ENCODE peak calls at places on chromosomes 12 and 14, in five cellular contexts. D is stomach, G is astrocyte, A is heart right ventricle, T is upper lobe of right lung. W is an unnamed sample.
A peak's percentile ranks its signal among the peaks of the same experiment; 100 is the strongest.

GRCh38 chr12:48221645-48222044 is 18.6 kb upstream of the OR10AD1 start:
- DNase-seq in D (no peak), G (no peak), A (no peak), T (no peak), W (no peak)

GRCh38 chr12:69872804-69873203 is 47.8 kb downstream of the MYRFL start:
- DNase-seq in D (no peak), G (no peak), A (no peak), T (no peak), W (no peak)

GRCh38 chr14:25472700-25473099 is 422.8 kb upstream of the STXBP6 start:
- DNase-seq in D (no peak), G (no peak), A (no peak), T (no peak), W (no peak)

GRCh38 chr12:69442894-69443293 is 27.3 kb upstream of the FRS2 start:
- DNase-seq in D (no peak), G (peak; percentile 86), A (no peak), T (no peak), W (no peak)

GRCh38 chr12:32541754-32542374 is 137.2 kb upstream of the DNM1L start:
- DNase-seq in D (no peak), G (no peak), A (no peak), T (no peak), W (no peak)

GRCh38 chr12:94427520-94428381 is 31.9 kb downstream of the CEP83 start:
- DNase-seq in D (no peak), G (peak; percentile 87), A (peak; percentile 48), T (no peak), W (no peak)

GRCh38 chr12:6327591-6328041 is 14.3 kb downstream of the TNFRSF1A start:
- DNase-seq in D (no peak), G (no peak), A (no peak), T (no peak), W (no peak)

GRCh38 chr12:6858796-6859195 is 6.8 kb downstream of the USP5 start:
- DNase-seq in D (no peak), G (no peak), A (no peak), T (no peak), W (no peak)

GRCh38 chr14:60166144-60166543 is 946 bp upstream of the DHRS7 start:
- DNase-seq in D (no peak), G (no peak), A (no peak), T (no peak), W (no peak)

GRCh38 chr14:101364503-101365328 is 196.6 kb upstream of the DIO3 start:
- DNase-seq in D (no peak), G (no peak), A (no peak), T (no peak), W (no peak)

GRCh38 chr14:21203470-21204166 is 47.8 kb upstream of the OR5AU1 start:
- DNase-seq in D (no peak), G (no peak), A (no peak), T (no peak), W (no peak)

GRCh38 chr12:130994821-130995375 is 41.2 kb downstream of the ADGRD1 start:
- DNase-seq in D (no peak), G (no peak), A (no peak), T (peak; percentile 67), W (no peak)

GRCh38 chr14:63492391-63492790 is 50.8 kb downstream of the PPP2R5E start:
- DNase-seq in D (no peak), G (peak; percentile 85), A (no peak), T (no peak), W (no peak)

GRCh38 chr12:229441-230191 is 15.7 kb upstream of the SLC6A12 start:
- DNase-seq in D (no peak), G (no peak), A (no peak), T (peak; percentile 55), W (no peak)

GRCh38 chr12:75438052-75438754 is 42.4 kb upstream of the GLIPR1 start:
- DNase-seq in D (no peak), G (no peak), A (no peak), T (no peak), W (no peak)

GRCh38 chr14:52922656-52923055 is 28.2 kb downstream of the FERMT2 start:
- DNase-seq in D (no peak), G (peak; percentile 83), A (no peak), T (no peak), W (no peak)

GRCh38 chr12:68482014-68482413 is 128.7 kb upstream of the RAP1B start:
- DNase-seq in D (no peak), G (no peak), A (no peak), T (no peak), W (no peak)

GRCh38 chr14:77085538-77085937 is 12.5 kb upstream of the CIPC start:
- DNase-seq in D (no peak), G (no peak), A (no peak), T (no peak), W (peak; percentile 73)

GRCh38 chr12:91367234-91367849 is 184.7 kb upstream of the DCN start:
- DNase-seq in D (no peak), G (no peak), A (no peak), T (no peak), W (no peak)

GRCh38 chr12:109544955-109545531 is 28.3 kb downstream of the MMAB start:
- DNase-seq in D (no peak), G (peak; percentile 12), A (no peak), T (no peak), W (no peak)

GRCh38 chr14:75982724-75983358 is 1.0 kb upstream of the TGFB3 start:
- DNase-seq in D (no peak), G (no peak), A (peak; percentile 81), T (peak; percentile 79), W (no peak)

GRCh38 chr14:89425931-89426330 is 8.9 kb upstream of the FOXN3 start:
- DNase-seq in D (no peak), G (peak; percentile 99), A (no peak), T (no peak), W (no peak)

GRCh38 chr14:37580146-37580545 is 14.9 kb downstream of the FOXA1 start:
- DNase-seq in D (no peak), G (no peak), A (no peak), T (no peak), W (no peak)

GRCh38 chr12:80892597-80893445 is 44.9 kb downstream of the LIN7A start:
- DNase-seq in D (no peak), G (peak; percentile 74), A (no peak), T (no peak), W (no peak)

GRCh38 chr12:6871052-6871957 is 1.8 kb downstream of the SPSB2 start:
- DNase-seq in D (peak; percentile 45), G (no peak), A (no peak), T (peak; percentile 84), W (no peak)

GRCh38 chr12:8681129-8681902 is 16.5 kb upstream of the RIMKLB start:
- DNase-seq in D (no peak), G (peak; percentile 94), A (peak; percentile 32), T (no peak), W (no peak)

GRCh38 chr12:51210690-51211395 is 7.0 kb downstream of the POU6F1 start:
- DNase-seq in D (no peak), G (no peak), A (no peak), T (no peak), W (no peak)

GRCh38 chr12:11962795-11963347 is 107.9 kb upstream of the BCL2L14 start:
- DNase-seq in D (no peak), G (no peak), A (no peak), T (no peak), W (no peak)

GRCh38 chr12:107320929-107321618 is 227.7 kb upstream of the CRY1 start:
- DNase-seq in D (no peak), G (peak; percentile 59), A (no peak), T (no peak), W (no peak)

GRCh38 chr14:71594828-71595227 is 337.4 kb upstream of the RGS6 start:
- DNase-seq in D (no peak), G (no peak), A (no peak), T (no peak), W (no peak)

GRCh38 chr12:75656650-75657049 is 145.2 kb upstream of the KRR1 start:
- DNase-seq in D (no peak), G (peak; percentile 83), A (no peak), T (no peak), W (no peak)

GRCh38 chr12:28060901-28061300 is 88.4 kb upstream of the PTHLH start:
- DNase-seq in D (no peak), G (no peak), A (no peak), T (no peak), W (no peak)

GRCh38 chr12:1605129-1606020 is 11.0 kb upstream of the FBXL14 start:
- DNase-seq in D (peak; percentile 73), G (peak; percentile 67), A (peak; percentile 85), T (peak; percentile 81), W (peak; percentile 62)

DNA sequence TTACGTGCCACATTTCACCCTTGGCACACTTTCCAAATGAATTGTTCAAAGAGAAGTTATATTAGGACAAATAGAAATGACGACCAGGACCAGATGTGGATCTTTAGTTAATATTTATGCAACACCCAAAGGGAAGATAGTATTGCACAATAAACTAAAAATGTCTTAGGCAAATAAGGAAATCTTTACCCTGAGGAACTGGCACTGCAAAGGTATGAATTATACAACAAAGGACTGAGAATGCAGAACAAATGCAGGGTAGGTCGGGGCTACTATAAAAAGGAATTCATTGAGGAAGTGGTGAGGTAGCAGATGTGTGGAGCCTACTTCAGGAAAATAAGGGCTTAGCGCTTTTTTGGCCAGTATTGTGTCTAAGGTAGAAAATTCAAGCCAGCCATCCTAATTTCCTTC is 3.9 kb upstream of the TMTC2 start:
- DNase-seq in D (no peak), G (no peak), A (no peak), T (no peak), W (no peak)
- H3K36me3 ChIP-seq in D (no peaks in the 10 kb centered on the region), G (no peaks in the 10 kb centered on the region), A (no peaks in the 10 kb centered on the region), T (no peaks in the 10 kb centered on the region), W (no peaks in the 10 kb centered on the region)

GRCh38 chr12:106071686-106072085 is 67.1 kb downstream of the NUAK1 start:
- DNase-seq in D (no peak), G (no peak), A (no peak), T (no peak), W (no peak)

GRCh38 chr12:106072751-106073150 is 66.0 kb downstream of the NUAK1 start:
- DNase-seq in D (no peak), G (no peak), A (no peak), T (no peak), W (no peak)

GRCh38 chr12:106074706-106075392 is 63.9 kb downstream of the NUAK1 start:
- DNase-seq in D (no peak), G (peak; percentile 90), A (no peak), T (no peak), W (peak; percentile 67)

GRCh38 chr12:106074361-106074705 is 64.4 kb downstream of the NUAK1 start:
- DNase-seq in D (no peak), G (no peak), A (no peak), T (no peak), W (no peak)

GRCh38 chr12:106073179-106073578 is 65.6 kb downstream of the NUAK1 start:
- DNase-seq in D (no peak), G (no peak), A (no peak), T (no peak), W (no peak)
- H3K36me3 ChIP-seq in D (peaks cover 24% of the 10 kb centered on the region), G (peaks cover 34% of the 10 kb centered on the region), A (no peaks in the 10 kb centered on the region), T (peaks cover 35% of the 10 kb centered on the region), W (peaks cover 19% of the 10 kb centered on the region)

DNA sequence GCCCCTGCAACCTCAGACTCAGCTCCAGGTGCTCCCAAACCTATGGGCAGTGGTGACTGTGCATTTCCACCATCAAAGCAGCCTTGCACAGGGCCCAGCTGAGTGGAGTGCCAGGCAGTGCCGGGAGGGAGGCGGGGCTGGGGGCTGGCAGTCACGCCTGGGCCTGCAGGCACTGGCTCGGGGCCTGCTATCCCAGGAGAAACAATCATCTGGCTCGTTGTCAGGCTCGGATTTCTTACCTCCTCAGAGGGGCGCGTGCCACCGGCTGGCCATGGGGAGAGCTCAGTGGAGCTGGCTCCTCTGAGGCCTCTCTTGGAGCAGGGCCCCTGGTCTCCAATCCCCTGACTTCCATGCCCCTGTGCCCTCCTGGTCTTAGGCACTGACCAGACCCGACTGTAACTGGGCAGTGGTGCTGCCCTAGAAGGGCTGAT is 20.2 kb upstream of the PPP1R13B start:
- DNase-seq in D (peak; percentile 90), G (no peak), A (peak; percentile 71), T (peak; percentile 81), W (no peak)
- H3K36me3 ChIP-seq in D (no peaks in the 10 kb centered on the region), G (no peaks in the 10 kb centered on the region), A (no peaks in the 10 kb centered on the region), T (no peaks in the 10 kb centered on the region), W (no peaks in the 10 kb centered on the region)

GRCh38 chr12:4685317-4685716 is 34.9 kb upstream of the GALNT8 start:
- DNase-seq in D (no peak), G (no peak), A (no peak), T (no peak), W (no peak)
- H3K36me3 ChIP-seq in D (peaks cover 88% of the 10 kb centered on the region), G (peaks cover 31% of the 10 kb centered on the region), A (peaks cover 7% of the 10 kb centered on the region), T (peaks cover 68% of the 10 kb centered on the region), W (peaks cover 83% of the 10 kb centered on the region)